ENCODE peak calls at places on chromosome 14, in five cellular contexts. U is H1, L is neuronal stem cell, I is H9, V is trophoblast cell. A is an unnamed sample. For H3K4me1, the result is how much of the 10 kb centered on the place peaks cover.

GRCh38 chr14:93906341-93907329 is 20.5 kb upstream of the FAM181A start:
- DNase-seq in U (peak), L (peak), I (peak), V (peak), A (peak)

GRCh38 chr14:58292192-58292591 is 6.2 kb upstream of the ARID4A start:
- DNase-seq in U (no peak), L (no peak), I (no peak), V (no peak), A (no peak)

GRCh38 chr14:32417956-32418552 is 89.0 kb downstream of the AKAP6 start:
- DNase-seq in U (no peak), L (no peak), I (no peak), V (peak), A (peak)

GRCh38 chr14:72706485-72706884 is 187.4 kb downstream of the DPF3 start:
- DNase-seq in U (no peak), L (no peak), I (no peak), V (no peak), A (no peak)

GRCh38 chr14:92794547-92794941 is 439 bp downstream of the GOLGA5 start:
- DNase-seq in U (no peak), L (no peak), I (no peak), V (peak), A (peak)

GRCh38 chr14:46352876-46353275 is 298.7 kb downstream of the RPL10L start:
- DNase-seq in U (no peak), L (no peak), I (no peak), V (no peak), A (no peak)

GRCh38 chr14:91873476-91874265 is 6.3 kb upstream of the TC2N start:
- DNase-seq in U (no peak), L (no peak), I (no peak), V (no peak), A (no peak)

GRCh38 chr14:80213602-80214001 is 2.3 kb upstream of the DIO2 start:
- DNase-seq in U (peak), L (no peak), I (peak), V (peak), A (peak)

GRCh38 chr14:100406505-100407131 is 83.5 kb downstream of the SLC25A47 start:
- DNase-seq in U (no peak), L (no peak), I (no peak), V (no peak), A (peak)

GRCh38 chr14:92613008-92613658 is 99.6 kb downstream of the RIN3 start:
- DNase-seq in U (peak), L (peak), I (peak), V (peak), A (no peak)

GRCh38 chr14:40417777-40418401 is 985.7 kb upstream of the FBXO33 start:
- DNase-seq in U (peak), L (peak), I (peak), V (peak), A (peak)

DNA sequence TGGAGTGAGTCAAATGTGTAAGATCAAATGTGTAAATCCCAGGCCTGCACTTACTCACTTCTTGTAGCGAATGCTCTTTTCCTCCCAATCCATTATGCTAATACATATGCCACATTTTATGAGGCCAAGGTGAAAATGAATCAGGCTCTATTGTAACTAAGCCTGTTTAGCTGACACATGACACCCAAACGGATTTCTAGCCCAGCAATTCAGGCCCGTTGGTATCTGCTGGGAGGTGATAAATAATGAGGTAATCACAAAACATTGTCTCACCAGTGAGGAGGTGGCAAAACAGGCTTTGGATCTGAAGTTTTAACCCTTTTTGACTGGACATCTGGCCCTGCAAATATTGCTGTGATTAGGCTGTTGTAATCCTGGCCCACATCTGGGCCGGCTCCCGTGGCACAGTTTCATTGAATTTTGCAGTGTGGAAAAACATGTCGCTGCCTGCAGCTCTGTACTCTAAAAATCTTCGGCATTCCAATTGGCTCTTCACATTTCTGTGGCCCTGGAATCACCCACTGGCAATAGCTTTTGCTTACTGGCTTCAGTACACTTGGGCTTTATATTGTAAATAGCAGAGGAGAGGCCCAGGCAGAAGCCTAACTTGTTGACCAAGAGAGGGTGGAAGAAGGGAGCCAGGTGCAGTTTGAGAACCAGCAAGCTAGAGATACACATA is 106.1 kb downstream of the PAX9 start:
- DNase-seq in U (no peak), L (no peak), I (no peak), V (peak), A (no peak)
- H2AFZ ChIP-seq in U (peak), L (peak), I (peak), V (no peak), A (no peak)

GRCh38 chr14:50092006-50092555 is 24.3 kb downstream of the VCPKMT start:
- DNase-seq in U (no peak), L (no peak), I (no peak), V (peak), A (no peak)
- H3K4me1 ChIP-seq in U (under half), L (under half), I (under half), V (under half), A (under half)

DNA sequence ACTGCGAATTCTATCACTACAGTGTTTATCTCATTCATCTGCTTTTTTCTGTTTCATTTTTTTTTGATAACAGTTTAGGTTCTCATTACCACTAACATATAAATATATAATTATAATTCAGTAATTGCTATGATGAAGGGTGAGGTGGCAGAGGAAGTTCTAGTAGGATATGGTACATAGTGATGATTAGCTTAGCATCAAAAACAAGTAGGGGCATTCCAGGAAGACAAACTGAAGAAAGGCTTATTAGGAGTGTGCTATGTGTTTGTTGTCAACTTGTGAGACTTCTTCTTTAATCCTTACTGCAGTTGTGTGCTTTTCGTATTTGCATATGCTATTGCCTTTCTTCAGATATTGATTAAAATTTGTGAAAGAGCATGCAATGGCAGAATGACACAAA is 20.6 kb downstream of the FUT8 start:
- DNase-seq in U (no peak), L (no peak), I (no peak), V (peak), A (no peak)
- H2BK12ac ChIP-seq in U (no peak), L (no peak), I (no peak), V (peak), A (no peak)

GRCh38 chr14:35346738-35347322 is 54.6 kb downstream of the PSMA6 start:
- DNase-seq in U (no peak), L (no peak), I (peak), V (no peak), A (no peak)

GRCh38 chr14:35340616-35341453 is 48.7 kb downstream of the PSMA6 start:
- DNase-seq in U (no peak), L (no peak), I (no peak), V (no peak), A (no peak)

GRCh38 chr14:35342160-35343010 is 50.2 kb downstream of the PSMA6 start:
- DNase-seq in U (no peak), L (no peak), I (no peak), V (peak), A (no peak)

GRCh38 chr14:35341454-35342159 is 49.4 kb downstream of the PSMA6 start:
- DNase-seq in U (no peak), L (no peak), I (peak), V (peak), A (peak)

DNA sequence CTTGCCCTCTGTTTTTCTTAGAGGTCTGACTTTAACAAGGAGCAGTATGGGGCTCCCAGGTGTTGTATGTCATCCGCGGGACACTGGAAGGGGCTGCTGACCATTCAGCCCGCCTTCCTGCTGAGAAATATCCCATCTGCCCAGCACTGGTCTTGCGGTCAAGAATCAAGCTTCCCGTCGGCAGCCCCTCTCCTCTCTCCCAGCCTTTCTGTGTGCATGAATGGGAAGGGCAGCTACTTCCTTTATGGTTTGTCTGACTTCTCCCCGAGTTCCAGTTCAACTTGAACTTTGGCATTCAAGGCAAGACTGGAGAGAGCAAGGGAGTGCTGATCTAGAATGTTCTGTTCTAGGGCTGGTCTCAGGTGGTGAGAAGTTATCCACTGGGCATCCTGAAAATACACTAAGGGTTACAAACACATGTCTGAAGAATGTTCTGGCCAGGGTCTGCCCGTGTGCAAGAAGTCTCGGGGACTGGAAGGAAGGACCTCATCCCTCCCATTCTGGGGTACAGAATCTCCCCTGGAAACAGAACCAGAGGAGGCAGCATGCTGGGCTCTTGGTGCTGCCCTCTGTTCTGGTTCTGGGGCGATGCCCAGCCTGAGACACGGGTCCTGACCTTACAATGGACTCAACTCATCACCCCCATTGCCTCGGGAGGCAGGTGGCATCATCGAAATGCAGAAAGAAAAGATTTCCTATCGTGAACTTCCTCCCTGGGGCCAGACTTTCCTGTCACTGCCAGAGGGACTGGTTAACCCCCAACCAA is 51.7 kb downstream of the PSMA6 start:
- DNase-seq in U (no peak), L (no peak), I (peak), V (no peak), A (no peak)
- H2AFZ ChIP-seq in U (no peak), L (peak), I (no peak), V (no peak), A (no peak)

GRCh38 chr14:24365600-24366374 is 2.2 kb upstream of the NFATC4 start:
- DNase-seq in U (peak), L (peak), I (peak), V (peak), A (peak)

GRCh38 chr14:24366664-24367505 is 1.1 kb upstream of the NFATC4 start:
- DNase-seq in U (peak), L (peak), I (peak), V (peak), A (peak)

GRCh38 chr14:24363401-24363800 is 4.6 kb upstream of the NFATC4 start:
- DNase-seq in U (no peak), L (no peak), I (no peak), V (peak), A (no peak)

GRCh38 chr14:24366375-24366663 is 1.7 kb upstream of the NFATC4 start:
- DNase-seq in U (no peak), L (no peak), I (no peak), V (no peak), A (no peak)

GRCh38 chr14:24364841-24365240 is 3.1 kb upstream of the NFATC4 start:
- DNase-seq in U (no peak), L (no peak), I (no peak), V (no peak), A (no peak)
- H3K4me1 ChIP-seq in U (under half), L (under half), I (under half), V (under half), A (under half)

GRCh38 chr14:23522643-23523198 is 28.8 kb downstream of the ZFHX2 start:
- DNase-seq in U (no peak), L (no peak), I (no peak), V (no peak), A (no peak)

GRCh38 chr14:23523229-23524016 is 28.1 kb downstream of the ZFHX2 start:
- DNase-seq in U (no peak), L (no peak), I (no peak), V (no peak), A (no peak)

GRCh38 chr14:23525611-23526010 is 26.0 kb downstream of the ZFHX2 start:
- DNase-seq in U (no peak), L (no peak), I (no peak), V (no peak), A (no peak)

GRCh38 chr14:23521785-23522640 is 29.6 kb downstream of the ZFHX2 start:
- DNase-seq in U (no peak), L (no peak), I (no peak), V (no peak), A (no peak)

DNA sequence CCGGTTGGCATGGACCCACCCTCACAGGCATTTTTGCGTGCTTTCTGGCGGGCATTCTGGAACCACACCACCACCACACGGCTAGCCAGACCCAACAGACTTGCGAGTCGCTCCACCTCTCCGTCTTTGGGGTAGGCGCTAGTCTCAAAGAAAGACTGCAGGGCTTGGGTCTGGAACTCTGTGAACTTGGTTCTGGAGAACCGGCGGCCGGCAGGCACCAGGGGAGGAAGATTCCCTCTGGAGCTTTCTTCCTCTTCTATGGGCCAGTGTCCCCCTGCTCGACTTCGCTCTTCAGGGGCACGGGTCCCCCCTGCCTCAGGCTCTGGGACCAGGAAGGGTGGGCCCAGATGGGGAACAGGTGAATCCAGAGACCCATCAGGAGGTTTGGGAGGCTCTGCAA is 26.6 kb downstream of the ZFHX2 start:
- DNase-seq in U (no peak), L (no peak), I (no peak), V (no peak), A (no peak)
- H2BK12ac ChIP-seq in U (peak), L (no peak), I (no peak), V (no peak), A (no peak)

GRCh38 chr14:81452766-81453165 is 52.6 kb upstream of the STON2 start:
- DNase-seq in U (no peak), L (no peak), I (no peak), V (no peak), A (no peak)
- H2AFZ ChIP-seq in U (peak), L (peak), I (no peak), V (no peak), A (no peak)

GRCh38 chr14:99244960-99245340 is 27.0 kb downstream of the BCL11B start:
- DNase-seq in U (no peak), L (no peak), I (no peak), V (no peak), A (no peak)

GRCh38 chr14:99244299-99244959 is 27.6 kb downstream of the BCL11B start:
- DNase-seq in U (no peak), L (no peak), I (no peak), V (no peak), A (no peak)

GRCh38 chr14:99241314-99242035 is 30.5 kb downstream of the BCL11B start:
- DNase-seq in U (no peak), L (no peak), I (no peak), V (no peak), A (no peak)

GRCh38 chr14:99242238-99242637 is 29.8 kb downstream of the BCL11B start:
- DNase-seq in U (no peak), L (no peak), I (no peak), V (no peak), A (no peak)

GRCh38 chr14:99242816-99243795 is 28.9 kb downstream of the BCL11B start:
- DNase-seq in U (no peak), L (no peak), I (no peak), V (no peak), A (no peak)
- H3K4me1 ChIP-seq in U (under half), L (under half), I (under half), V (under half), A (under half)

GRCh38 chr14:35742448-35742847 is 66.6 kb downstream of the RALGAPA1 start:
- DNase-seq in U (no peak), L (no peak), I (no peak), V (no peak), A (no peak)
- H2BK12ac ChIP-seq in U (no peak), L (no peak), I (no peak), V (no peak), A (no peak)

GRCh38 chr14:64637735-64638473 is 66.3 kb upstream of the PLEKHG3 start:
- DNase-seq in U (no peak), L (no peak), I (no peak), V (no peak), A (peak)
- H2AFZ ChIP-seq in U (no peak), L (no peak), I (no peak), V (no peak), A (no peak)

A was measured in mesenchymal stem cell.